ENCODE peak calls at places on chromosomes 5 and 9, in four cellular contexts. One of them, this sample, is unnamed.
A peak's percentile ranks its signal among the peaks of the same experiment; 100 is the strongest.

GRCh38 chr9:124293712-124294504 is 36.2 kb downstream of the NEK6 start:
- DNase-seq in HepG2: no peak
- DNase-seq in stimulated activated naive B cell treated with anti-CD40 and anti-IgM and Interleukin-4, amounts not matched to agents 10 μg/mL and 1 μg/mL and 100 μg/mL, for 72 hours: no peak
- DNase-seq in skeletal muscle cell: no peak
- DNase-seq in this sample: no peak

GRCh38 chr9:99565203-99565602 is 256.5 kb upstream of the NR4A3 start:
- DNase-seq in HepG2: no peak
- DNase-seq in stimulated activated naive B cell treated with anti-CD40 and anti-IgM and Interleukin-4, amounts not matched to agents 10 μg/mL and 1 μg/mL and 100 μg/mL, for 72 hours: no peak
- DNase-seq in skeletal muscle cell: no peak
- DNase-seq in this sample: no peak

GRCh38 chr9:114033397-114034103 is 44.5 kb downstream of the AMBP start:
- DNase-seq in HepG2: peak; percentile 13
- DNase-seq in stimulated activated naive B cell treated with anti-CD40 and anti-IgM and Interleukin-4, amounts not matched to agents 10 μg/mL and 1 μg/mL and 100 μg/mL, for 72 hours: no peak
- DNase-seq in skeletal muscle cell: no peak
- DNase-seq in this sample: no peak

GRCh38 chr5:68379275-68380026 is 163.9 kb downstream of the PIK3R1 start:
- DNase-seq in HepG2: no peak
- DNase-seq in stimulated activated naive B cell treated with anti-CD40 and anti-IgM and Interleukin-4, amounts not matched to agents 10 μg/mL and 1 μg/mL and 100 μg/mL, for 72 hours: no peak
- DNase-seq in skeletal muscle cell: no peak
- DNase-seq in this sample: no peak

GRCh38 chr5:16884595-16884994 is 51.5 kb downstream of the MYO10 start:
- DNase-seq in HepG2: no peak
- DNase-seq in stimulated activated naive B cell treated with anti-CD40 and anti-IgM and Interleukin-4, amounts not matched to agents 10 μg/mL and 1 μg/mL and 100 μg/mL, for 72 hours: no peak
- DNase-seq in skeletal muscle cell: no peak
- DNase-seq in this sample: no peak

GRCh38 chr5:14829396-14829795 is 42.2 kb downstream of the ANKH start:
- DNase-seq in HepG2: no peak
- DNase-seq in stimulated activated naive B cell treated with anti-CD40 and anti-IgM and Interleukin-4, amounts not matched to agents 10 μg/mL and 1 μg/mL and 100 μg/mL, for 72 hours: no peak
- DNase-seq in skeletal muscle cell: no peak
- DNase-seq in this sample: no peak

GRCh38 chr9:36962721-36963120 is 71.3 kb downstream of the PAX5 start:
- DNase-seq in HepG2: no peak
- DNase-seq in stimulated activated naive B cell treated with anti-CD40 and anti-IgM and Interleukin-4, amounts not matched to agents 10 μg/mL and 1 μg/mL and 100 μg/mL, for 72 hours: no peak
- DNase-seq in skeletal muscle cell: no peak
- DNase-seq in this sample: no peak

GRCh38 chr5:25006734-25007133 is 362.0 kb upstream of the CDH10 start:
- DNase-seq in HepG2: no peak
- DNase-seq in stimulated activated naive B cell treated with anti-CD40 and anti-IgM and Interleukin-4, amounts not matched to agents 10 μg/mL and 1 μg/mL and 100 μg/mL, for 72 hours: no peak
- DNase-seq in skeletal muscle cell: no peak
- DNase-seq in this sample: no peak

GRCh38 chr9:135772056-135773042 is 70.4 kb downstream of the KCNT1 start:
- DNase-seq in HepG2: no peak
- DNase-seq in stimulated activated naive B cell treated with anti-CD40 and anti-IgM and Interleukin-4, amounts not matched to agents 10 μg/mL and 1 μg/mL and 100 μg/mL, for 72 hours: no peak
- DNase-seq in skeletal muscle cell: no peak
- DNase-seq in this sample: peak; percentile 16

GRCh38 chr5:122704247-122705036 is 70.4 kb upstream of the SNX2 start:
- DNase-seq in HepG2: peak; percentile 45
- DNase-seq in stimulated activated naive B cell treated with anti-CD40 and anti-IgM and Interleukin-4, amounts not matched to agents 10 μg/mL and 1 μg/mL and 100 μg/mL, for 72 hours: no peak
- DNase-seq in skeletal muscle cell: peak; percentile 28
- DNase-seq in this sample: peak; percentile 25

GRCh38 chr9:112970939-112971338 is 41.1 kb downstream of the ZNF883 start:
- DNase-seq in HepG2: no peak
- DNase-seq in stimulated activated naive B cell treated with anti-CD40 and anti-IgM and Interleukin-4, amounts not matched to agents 10 μg/mL and 1 μg/mL and 100 μg/mL, for 72 hours: no peak
- DNase-seq in skeletal muscle cell: no peak
- DNase-seq in this sample: no peak

GRCh38 chr5:113617191-113617796 is 103.8 kb downstream of the YTHDC2 start:
- DNase-seq in HepG2: no peak
- DNase-seq in stimulated activated naive B cell treated with anti-CD40 and anti-IgM and Interleukin-4, amounts not matched to agents 10 μg/mL and 1 μg/mL and 100 μg/mL, for 72 hours: no peak
- DNase-seq in skeletal muscle cell: no peak
- DNase-seq in this sample: no peak

GRCh38 chr9:136723362-136723976 is 11.1 kb downstream of the DIPK1B start:
- DNase-seq in HepG2: no peak
- DNase-seq in stimulated activated naive B cell treated with anti-CD40 and anti-IgM and Interleukin-4, amounts not matched to agents 10 μg/mL and 1 μg/mL and 100 μg/mL, for 72 hours: no peak
- DNase-seq in skeletal muscle cell: no peak
- DNase-seq in this sample: no peak

GRCh38 chr9:119523508-119523907 is 154.3 kb upstream of the BRINP1 start:
- DNase-seq in HepG2: no peak
- DNase-seq in stimulated activated naive B cell treated with anti-CD40 and anti-IgM and Interleukin-4, amounts not matched to agents 10 μg/mL and 1 μg/mL and 100 μg/mL, for 72 hours: no peak
- DNase-seq in skeletal muscle cell: no peak
- DNase-seq in this sample: no peak

GRCh38 chr5:101326766-101327165 is 423.7 kb upstream of the ST8SIA4 start:
- DNase-seq in HepG2: no peak
- DNase-seq in stimulated activated naive B cell treated with anti-CD40 and anti-IgM and Interleukin-4, amounts not matched to agents 10 μg/mL and 1 μg/mL and 100 μg/mL, for 72 hours: no peak
- DNase-seq in skeletal muscle cell: no peak
- DNase-seq in this sample: no peak

GRCh38 chr9:137454145-137454505 is 5.0 kb downstream of the NSMF start:
- DNase-seq in HepG2: no peak
- DNase-seq in stimulated activated naive B cell treated with anti-CD40 and anti-IgM and Interleukin-4, amounts not matched to agents 10 μg/mL and 1 μg/mL and 100 μg/mL, for 72 hours: no peak
- DNase-seq in skeletal muscle cell: no peak
- DNase-seq in this sample: peak; percentile 72

GRCh38 chr5:136424835-136425694 is 59.7 kb upstream of the TRPC7 start:
- DNase-seq in HepG2: peak; percentile 56
- DNase-seq in stimulated activated naive B cell treated with anti-CD40 and anti-IgM and Interleukin-4, amounts not matched to agents 10 μg/mL and 1 μg/mL and 100 μg/mL, for 72 hours: no peak
- DNase-seq in skeletal muscle cell: peak; percentile 13
- DNase-seq in this sample: peak; percentile 51

GRCh38 chr5:466661-467310 is 23.8 kb downstream of the EXOC3 start:
- DNase-seq in HepG2: no peak
- DNase-seq in stimulated activated naive B cell treated with anti-CD40 and anti-IgM and Interleukin-4, amounts not matched to agents 10 μg/mL and 1 μg/mL and 100 μg/mL, for 72 hours: no peak
- DNase-seq in skeletal muscle cell: no peak
- DNase-seq in this sample: no peak

GRCh38 chr5:40689442-40689841 is 9.7 kb downstream of the PTGER4 start:
- DNase-seq in HepG2: peak; percentile 33
- DNase-seq in stimulated activated naive B cell treated with anti-CD40 and anti-IgM and Interleukin-4, amounts not matched to agents 10 μg/mL and 1 μg/mL and 100 μg/mL, for 72 hours: no peak
- DNase-seq in skeletal muscle cell: peak; percentile 92
- DNase-seq in this sample: no peak

GRCh38 chr9:16191691-16192402 is 639.0 kb downstream of the CCDC171 start:
- DNase-seq in HepG2: peak; percentile 2
- DNase-seq in stimulated activated naive B cell treated with anti-CD40 and anti-IgM and Interleukin-4, amounts not matched to agents 10 μg/mL and 1 μg/mL and 100 μg/mL, for 72 hours: peak; percentile 9
- DNase-seq in skeletal muscle cell: peak; percentile 61
- DNase-seq in this sample: peak; percentile 45

GRCh38 chr5:137734962-137735530 is 843 bp downstream of the KLHL3 start:
- DNase-seq in HepG2: no peak
- DNase-seq in stimulated activated naive B cell treated with anti-CD40 and anti-IgM and Interleukin-4, amounts not matched to agents 10 μg/mL and 1 μg/mL and 100 μg/mL, for 72 hours: no peak
- DNase-seq in skeletal muscle cell: no peak
- DNase-seq in this sample: peak; percentile 36

GRCh38 chr5:83848928-83849327 is 128.3 kb upstream of the HAPLN1 start:
- DNase-seq in HepG2: no peak
- DNase-seq in stimulated activated naive B cell treated with anti-CD40 and anti-IgM and Interleukin-4, amounts not matched to agents 10 μg/mL and 1 μg/mL and 100 μg/mL, for 72 hours: no peak
- DNase-seq in skeletal muscle cell: no peak
- DNase-seq in this sample: no peak

GRCh38 chr5:167839065-167839464 is 452.4 kb upstream of the WWC1 start:
- DNase-seq in HepG2: no peak
- DNase-seq in stimulated activated naive B cell treated with anti-CD40 and anti-IgM and Interleukin-4, amounts not matched to agents 10 μg/mL and 1 μg/mL and 100 μg/mL, for 72 hours: no peak
- DNase-seq in skeletal muscle cell: no peak
- DNase-seq in this sample: no peak

GRCh38 chr9:8429768-8430167 is 630.2 kb upstream of the DMAC1 start:
- DNase-seq in HepG2: no peak
- DNase-seq in stimulated activated naive B cell treated with anti-CD40 and anti-IgM and Interleukin-4, amounts not matched to agents 10 μg/mL and 1 μg/mL and 100 μg/mL, for 72 hours: no peak
- DNase-seq in skeletal muscle cell: no peak
- DNase-seq in this sample: no peak

GRCh38 chr5:160262151-160262550 is 32.8 kb downstream of the FABP6 start:
- DNase-seq in HepG2: peak; percentile 18
- DNase-seq in stimulated activated naive B cell treated with anti-CD40 and anti-IgM and Interleukin-4, amounts not matched to agents 10 μg/mL and 1 μg/mL and 100 μg/mL, for 72 hours: no peak
- DNase-seq in skeletal muscle cell: no peak
- DNase-seq in this sample: no peak

GRCh38 chr5:173302546-173303155 is 25.6 kb downstream of the STC2 start:
- DNase-seq in HepG2: peak; percentile 44
- DNase-seq in stimulated activated naive B cell treated with anti-CD40 and anti-IgM and Interleukin-4, amounts not matched to agents 10 μg/mL and 1 μg/mL and 100 μg/mL, for 72 hours: no peak
- DNase-seq in skeletal muscle cell: peak; percentile 47
- DNase-seq in this sample: no peak

GRCh38 chr9:127290666-127291065 is 26.1 kb downstream of the GARNL3 start:
- DNase-seq in HepG2: no peak
- DNase-seq in stimulated activated naive B cell treated with anti-CD40 and anti-IgM and Interleukin-4, amounts not matched to agents 10 μg/mL and 1 μg/mL and 100 μg/mL, for 72 hours: no peak
- DNase-seq in skeletal muscle cell: no peak
- DNase-seq in this sample: no peak

This sample was measured in germinal center.